ENCODE peak calls at places on chromosomes 3 and 15, in five cellular contexts. J is H1, W is K562, E is HCT116, U is HepG2. O is an unnamed sample.

GRCh38 chr3:145854486-145854885 is 306.5 kb downstream of the PLOD2 start:
- DNase-seq in W (no peak), U (no peak), E (no peak), J (no peak), O (no peak)

GRCh38 chr3:89250742-89251141 is 143.3 kb downstream of the EPHA3 start:
- DNase-seq in J (no peak), W (no peak), U (no peak), E (no peak), O (no peak)

GRCh38 chr3:195033531-195034091 is 237.3 kb downstream of the XXYLT1 start:
- DNase-seq in W (no peak), U (peak; percentile 53), E (peak; percentile 12), J (no peak), O (no peak)

GRCh38 chr3:157100997-157101396 is 59.0 kb downstream of the CCNL1 start:
- DNase-seq in E (no peak), J (no peak), U (no peak), W (no peak), O (no peak)

GRCh38 chr15:59168536-59168935 is 38.1 kb upstream of the LDHAL6B start:
- DNase-seq in E (no peak), J (no peak), W (no peak), U (peak; percentile 39), O (no peak)

GRCh38 chr3:55486101-55486856 is 827 bp downstream of the WNT5A start:
- DNase-seq in J (no peak), E (no peak), W (no peak), U (no peak), O (no peak)

GRCh38 chr15:43376017-43376705 is 5.3 kb downstream of the TUBGCP4 start:
- DNase-seq in E (peak; percentile 27), W (peak; percentile 45), U (peak; percentile 45), J (no peak), O (no peak)

GRCh38 chr15:48560321-48561051 is 85.0 kb downstream of the FBN1 start:
- DNase-seq in W (no peak), U (no peak), E (no peak), J (no peak), O (no peak)

GRCh38 chr15:43095243-43095642 is 10.6 kb downstream of the UBR1 start:
- DNase-seq in J (no peak), W (peak; percentile 48), E (no peak), U (no peak), O (no peak)

GRCh38 chr3:108485146-108485545 is 25.2 kb downstream of the MYH15 start:
- DNase-seq in U (no peak), J (peak; percentile 60), W (no peak), E (no peak), O (peak; percentile 80)

GRCh38 chr15:32936283-32936918 is 218.6 kb downstream of the GREM1 start:
- DNase-seq in E (peak; percentile 33), W (peak; percentile 13), J (no peak), U (peak; percentile 16), O (no peak)

GRCh38 chr15:80309769-80310384 is 57.9 kb upstream of the CTXND1 start:
- DNase-seq in J (no peak), E (peak; percentile 4), W (peak; percentile 37), U (peak; percentile 24), O (peak; percentile 28)

GRCh38 chr3:51083490-51083889 is 301.6 kb upstream of the MANF start:
- DNase-seq in E (no peak), J (no peak), W (no peak), U (no peak), O (no peak)

GRCh38 chr15:60496853-60497252 is 17.9 kb upstream of the ICE2 start:
- DNase-seq in J (no peak), W (no peak), U (no peak), E (no peak), O (no peak)

GRCh38 chr3:2535206-2535605 is 436.5 kb downstream of the CNTN4 start:
- DNase-seq in J (no peak), U (no peak), E (no peak), W (no peak), O (no peak)

GRCh38 chr15:96348112-96349027 is 17.9 kb downstream of the NR2F2 start:
- DNase-seq in W (no peak), J (no peak), E (no peak), U (no peak), O (no peak)

GRCh38 chr3:34703058-34703457 is 904.6 kb downstream of the PDCD6IP start:
- DNase-seq in E (no peak), U (no peak), W (no peak), J (no peak), O (no peak)

GRCh38 chr15:48631191-48631770 is 14.2 kb downstream of the FBN1 start:
- DNase-seq in U (no peak), E (no peak), J (no peak), W (peak; percentile 12), O (no peak)

GRCh38 chr15:37034835-37035234 is 65.5 kb downstream of the MEIS2 start:
- DNase-seq in E (no peak), W (no peak), U (no peak), J (no peak), O (no peak)

GRCh38 chr3:69092030-69092513 is 7.3 kb downstream of the ARL6IP5 start:
- DNase-seq in W (no peak), E (no peak), U (no peak), J (no peak), O (no peak)

GRCh38 chr3:124292329-124292728 is 300.4 kb upstream of the ROPN1 start:
- DNase-seq in E (no peak), U (no peak), J (no peak), W (no peak), O (no peak)

GRCh38 chr15:101476756-101477155 is 12.8 kb downstream of the PCSK6 start:
- DNase-seq in J (no peak), U (no peak), E (no peak), W (no peak), O (no peak)

GRCh38 chr3:124557433-124558232 is 172.6 kb upstream of the UMPS start:
- DNase-seq in J (no peak), W (no peak), U (no peak), E (no peak), O (no peak)

GRCh38 chr15:96359772-96360498 is 29.4 kb downstream of the NR2F2 start:
- DNase-seq in J (no peak), U (no peak), W (no peak), E (no peak), O (no peak)

GRCh38 chr3:27584874-27585273 is 100.7 kb upstream of the SLC4A7 start:
- DNase-seq in W (no peak), J (no peak), U (peak; percentile 69), E (no peak), O (no peak)

GRCh38 chr3:162400697-162401096 is 904.1 kb downstream of the OTOL1 start:
- DNase-seq in U (no peak), W (no peak), E (no peak), J (no peak), O (no peak)

GRCh38 chr3:16802382-16802781 is 82.4 kb upstream of the PLCL2 start:
- DNase-seq in U (no peak), E (no peak), J (no peak), W (no peak), O (no peak)

GRCh38 chr3:66472313-66473134 is 28.3 kb downstream of the LRIG1 start:
- DNase-seq in J (no peak), E (no peak), W (no peak), U (no peak), O (no peak)

GRCh38 chr3:4849739-4850138 is 129.5 kb upstream of the BHLHE40 start:
- DNase-seq in E (no peak), U (no peak), W (peak; percentile 35), J (no peak), O (no peak)

GRCh38 chr3:48129921-48130320 is 58.3 kb downstream of the CDC25A start:
- DNase-seq in J (no peak), E (no peak), W (no peak), U (no peak), O (no peak)

GRCh38 chr3:197501496-197501878 is 54.3 kb downstream of the BDH1 start:
- DNase-seq in W (peak; percentile 53), E (no peak), U (peak; percentile 62), J (no peak), O (no peak)

GRCh38 chr3:46098319-46098761 is 71.1 kb upstream of the XCR1 start:
- DNase-seq in U (no peak), W (no peak), J (no peak), E (no peak), O (no peak)

GRCh38 chr3:46095307-46095706 is 68.0 kb upstream of the XCR1 start:
- DNase-seq in J (no peak), W (no peak), E (no peak), U (no peak), O (no peak)

GRCh38 chr3:46096781-46097180 is 69.5 kb upstream of the XCR1 start:
- DNase-seq in W (no peak), E (no peak), U (no peak), J (no peak), O (no peak)

GRCh38 chr3:46096336-46096735 is 69.1 kb upstream of the XCR1 start:
- DNase-seq in J (no peak), W (no peak), U (no peak), E (no peak), O (no peak)

GRCh38 chr3:46097691-46098241 is 70.5 kb upstream of the XCR1 start:
- DNase-seq in W (no peak), J (no peak), E (no peak), U (no peak), O (no peak)
- H3K9ac ChIP-seq in W (no peak overlapping the region), J (no peak overlapping the region), E (no peak overlapping the region), U (no peak overlapping the region), O (no peak overlapping the region)

DNA sequence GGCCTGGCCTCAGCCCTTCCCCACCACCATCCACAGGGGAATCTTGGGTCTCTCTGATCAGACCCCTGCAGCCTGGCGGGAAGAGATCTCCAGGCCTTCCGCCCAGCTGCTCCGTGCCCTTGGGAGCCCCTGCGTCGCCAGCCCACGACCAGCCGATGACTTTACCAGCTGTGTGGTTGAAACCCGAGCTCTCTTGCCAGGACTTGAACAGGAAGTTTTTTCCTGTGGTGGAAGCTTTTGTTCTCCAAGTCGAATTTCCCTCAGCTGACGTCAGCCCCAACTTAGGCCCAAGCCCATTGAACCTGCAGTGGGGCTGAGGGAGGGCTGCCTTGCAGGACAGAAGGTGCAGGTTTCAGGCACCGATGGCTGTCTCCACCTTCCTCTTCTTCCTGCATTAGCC is 51.7 kb upstream of the SMAD3 start:
- DNase-seq in J (no peak), E (no peak), U (no peak), W (no peak), O (peak; percentile 87)
- TF ChIP-seq YY1 in J (no peak), E (no peak), U (no peak), W (no peak), O (no peak)

DNA sequence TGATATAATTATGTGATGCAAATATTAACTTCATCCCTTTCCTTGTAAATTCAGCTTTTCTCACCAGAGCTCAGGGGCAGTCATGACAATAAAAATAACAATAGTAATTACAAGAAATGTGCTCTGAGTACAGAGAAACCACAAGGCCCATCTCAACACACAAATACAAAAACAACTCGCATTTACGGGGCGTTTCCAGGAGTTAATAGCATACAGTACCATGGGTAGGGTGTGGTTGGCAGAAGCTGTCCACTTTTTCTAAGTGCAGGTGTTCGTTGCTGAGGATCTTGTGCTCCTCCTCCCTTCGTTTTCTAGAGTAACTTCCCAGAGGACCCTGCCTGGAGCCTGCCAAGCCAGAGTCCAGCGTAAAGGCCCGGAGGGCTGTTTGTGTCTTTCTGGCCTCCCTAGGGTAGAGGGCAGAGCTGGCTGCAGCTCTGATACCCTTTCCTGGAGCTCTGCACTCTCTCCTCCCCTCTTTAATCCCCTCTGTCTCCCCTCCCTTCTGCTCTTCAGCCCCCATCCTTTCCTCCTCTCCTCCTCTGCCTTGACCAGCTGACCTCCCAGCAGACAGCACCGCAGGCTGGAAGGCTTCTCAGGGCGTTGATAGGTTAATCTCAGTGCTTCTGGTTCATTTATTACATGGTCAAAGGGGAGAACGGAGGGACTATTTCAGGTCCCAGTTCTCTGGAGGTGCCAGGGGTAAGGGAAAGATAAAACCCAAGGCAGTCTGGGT is 11.4 kb downstream of the SEMA3G start:
- DNase-seq in J (no peak), U (no peak), E (no peak), W (no peak), O (no peak)
- H3K4me1 ChIP-seq in J (no peaks in the 10 kb centered on the region), U (peaks cover 56% of the 10 kb centered on the region), E (no peaks in the 10 kb centered on the region), W (no peaks in the 10 kb centered on the region), O (peaks cover 2% of the 10 kb centered on the region)

GRCh38 chr3:24315342-24315741 is 179.3 kb downstream of the THRB start:
- DNase-seq in W (no peak), U (no peak), E (no peak), J (no peak), O (no peak)
- H3K9ac ChIP-seq in W (no peak overlapping the region), U (no peak overlapping the region), E (no peak overlapping the region), J (no peak overlapping the region), O (no peak overlapping the region)